ENCODE peak calls at places on chromosomes 2 and 18, in seven cellular contexts. R is HT-29; P is NCI-H1417 treated with DMSO at 0.1 percent for 48 hours; Y is hepatocyte; L is NCI-H1436; A is NCI-H2081; U is stimulated activated CD4-positive, alpha-beta T cell treated with anti-CD3 and anti-CD28 coated beads, TNF-alpha, amount 100 ng/mL, for 4 hours. T is an unnamed sample.

GRCh38 chr2:12931211-12931844 is 214.6 kb downstream of the TRIB2 start:
- DNase-seq in R (peak), P (no peak), Y (peak), L (no peak), A (peak), U (no peak), T (no peak)

GRCh38 chr2:119338826-119339561 is 27.6 kb downstream of the C2orf76 start:
- DNase-seq in R (no peak), P (no peak), Y (no peak), L (no peak), A (no peak), U (no peak), T (no peak)

GRCh38 chr2:237711458-237712150 is 84.2 kb downstream of the LRRFIP1 start:
- DNase-seq in R (no peak), P (no peak), Y (no peak), L (no peak), A (no peak), U (no peak), T (no peak)

GRCh38 chr2:15041429-15041837 is 408.9 kb downstream of the LRATD1 start:
- DNase-seq in R (no peak), P (no peak), Y (peak), L (no peak), A (no peak), U (no peak), T (no peak)

GRCh38 chr18:63325086-63325686 is 5.6 kb upstream of the BCL2 start:
- DNase-seq in R (no peak), P (no peak), Y (no peak), L (no peak), A (no peak), U (no peak), T (no peak)

GRCh38 chr18:3688682-3689081 is 238.7 kb downstream of the TGIF1 start:
- DNase-seq in R (peak), P (no peak), Y (peak), L (no peak), A (no peak), U (no peak), T (no peak)

GRCh38 chr2:125167152-125167551 is 1142.1 kb downstream of the CNTNAP5 start:
- DNase-seq in R (no peak), P (no peak), Y (no peak), L (no peak), A (no peak), U (no peak), T (no peak)

GRCh38 chr2:149019768-149020167 is 18.7 kb upstream of the LYPD6B start:
- DNase-seq in R (no peak), P (no peak), Y (no peak), L (no peak), A (no peak), U (no peak), T (peak)

GRCh38 chr18:77366725-77367641 is 117.3 kb downstream of the GALR1 start:
- DNase-seq in R (no peak), P (peak), Y (peak), L (peak), A (peak), U (no peak), T (peak)

GRCh38 chr2:71884303-71885042 is 263.2 kb downstream of the CYP26B1 start:
- DNase-seq in R (no peak), P (no peak), Y (no peak), L (no peak), A (no peak), U (no peak), T (no peak)

GRCh38 chr2:161844845-161845244 is 220.6 kb downstream of the SLC4A10 start:
- DNase-seq in R (no peak), P (peak), Y (peak), L (peak), A (peak), U (no peak), T (no peak)

GRCh38 chr2:224031358-224031970 is 7.6 kb downstream of the SERPINE2 start:
- DNase-seq in R (no peak), P (no peak), Y (no peak), L (no peak), A (no peak), U (no peak), T (no peak)

GRCh38 chr2:202377308-202377736 is 1.2 kb downstream of the BMPR2 start:
- DNase-seq in R (peak), P (no peak), Y (peak), L (no peak), A (no peak), U (no peak), T (no peak)

GRCh38 chr2:46164581-46165301 is 132.5 kb upstream of the EPAS1 start:
- DNase-seq in R (peak), P (no peak), Y (peak), L (no peak), A (no peak), U (no peak), T (no peak)

GRCh38 chr2:157611726-157612125 is 16.9 kb downstream of the ACVR1C start:
- DNase-seq in R (no peak), P (no peak), Y (no peak), L (no peak), A (no peak), U (no peak), T (no peak)

GRCh38 chr2:130795431-130795830 is 40.1 kb downstream of the AMER3 start:
- DNase-seq in R (no peak), P (no peak), Y (no peak), L (no peak), A (no peak), U (no peak), T (no peak)

GRCh38 chr2:192119536-192119935 is 75.2 kb downstream of the TMEFF2 start:
- DNase-seq in R (no peak), P (no peak), Y (no peak), L (no peak), A (no peak), U (no peak), T (no peak)

GRCh38 chr2:85400023-85400422 is 10.1 kb downstream of the CAPG start:
- DNase-seq in R (no peak), P (no peak), Y (no peak), L (no peak), A (no peak), U (no peak), T (no peak)

GRCh38 chr2:36486546-36487044 is 111.4 kb downstream of the FEZ2 start:
- DNase-seq in R (no peak), P (no peak), Y (no peak), L (no peak), A (no peak), U (no peak), T (no peak)

GRCh38 chr2:83168377-83168776 is 1290.7 kb downstream of the SUCLG1 start:
- DNase-seq in R (no peak), P (no peak), Y (no peak), L (no peak), A (no peak), U (no peak), T (no peak)

GRCh38 chr2:177464549-177464948 is 72.0 kb downstream of the AGPS start:
- DNase-seq in R (no peak), P (no peak), Y (no peak), L (no peak), A (no peak), U (no peak), T (no peak)

GRCh38 chr18:58392336-58393000 is 236.4 kb downstream of the ALPK2 start:
- DNase-seq in R (no peak), P (no peak), Y (peak), L (no peak), A (no peak), U (no peak), T (no peak)

GRCh38 chr2:197205590-197206215 is 104.9 kb downstream of the ANKRD44 start:
- DNase-seq in R (no peak), P (no peak), Y (no peak), L (no peak), A (no peak), U (peak), T (no peak)

GRCh38 chr2:186648130-186648529 is 45.7 kb upstream of the FAM171B start:
- DNase-seq in R (no peak), P (no peak), Y (no peak), L (no peak), A (no peak), U (no peak), T (no peak)

GRCh38 chr2:121279476-121279875 is 5.5 kb downstream of the TFCP2L1 start:
- DNase-seq in R (no peak), P (no peak), Y (no peak), L (no peak), A (no peak), U (no peak), T (no peak)

GRCh38 chr18:37568671-37569070 is 3.1 kb upstream of the CELF4 start:
- DNase-seq in R (no peak), P (no peak), Y (no peak), L (no peak), A (no peak), U (no peak), T (no peak)

GRCh38 chr2:239939736-239940483 is 85.2 kb downstream of the NDUFA10 start:
- DNase-seq in R (no peak), P (no peak), Y (no peak), L (no peak), A (no peak), U (no peak), T (no peak)

GRCh38 chr2:35033748-35034147 is 1321.8 kb upstream of the CRIM1 start:
- DNase-seq in R (no peak), P (no peak), Y (no peak), L (no peak), A (no peak), U (no peak), T (no peak)

GRCh38 chr18:76209597-76209996 is 285.4 kb downstream of the ZNF516 start:
- DNase-seq in R (no peak), P (no peak), Y (no peak), L (no peak), A (no peak), U (no peak), T (no peak)

GRCh38 chr2:226763320-226763719 is 36.3 kb downstream of the IRS1 start:
- DNase-seq in R (no peak), P (no peak), Y (no peak), L (no peak), A (no peak), U (no peak), T (no peak)

GRCh38 chr2:69559696-69560482 is 83.7 kb downstream of the AAK1 start:
- DNase-seq in R (peak), P (peak), Y (peak), L (no peak), A (no peak), U (no peak), T (peak)

GRCh38 chr18:58208207-58208944 is 164.3 kb downstream of the NEDD4L start:
- DNase-seq in R (no peak), P (no peak), Y (no peak), L (no peak), A (no peak), U (no peak), T (no peak)

GRCh38 chr2:240596080-240596460 is 9.5 kb downstream of the CAPN10 start:
- DNase-seq in R (no peak), P (no peak), Y (no peak), L (no peak), A (no peak), U (no peak), T (no peak)

GRCh38 chr2:111032721-111033532 is 87.8 kb upstream of the BCL2L11 start:
- DNase-seq in R (peak), P (no peak), Y (peak), L (no peak), A (no peak), U (no peak), T (no peak)

GRCh38 chr2:128638311-128638710 is 319.6 kb upstream of the HS6ST1 start:
- DNase-seq in R (no peak), P (no peak), Y (no peak), L (no peak), A (no peak), U (no peak), T (no peak)

T was measured in NCI-H510A.